ENCODE peak calls at places on chromosomes 11 and 22, in eight cellular contexts. O is cardiac fibroblast; X is posterior cingulate gyrus; I is HEK293T; A is stimulated activated CD4-positive, alpha-beta T cell treated with anti-CD3 and anti-CD28 coated beads, Interleukin-15, amount 100 ng/mL, for 1 hour; W is nephron progenitor cell; Z is fibroblast of villous mesenchyme; E is uterus. F is an unnamed sample.

GRCh38 chr11:87743002-87743401 is 432.2 kb downstream of the RAB38 start:
- DNase-seq in O (no peak), X (no peak), I (no peak), A (no peak), W (no peak), Z (no peak), E (no peak), F (no peak)

GRCh38 chr11:1778141-1778911 is 14.6 kb upstream of the CTSD start:
- DNase-seq in O (no peak), X (no peak), I (no peak), A (no peak), W (no peak), Z (no peak), E (no peak), F (no peak)

GRCh38 chr11:6541356-6541755 is 44.3 kb downstream of the DNHD1 start:
- DNase-seq in O (no peak), X (no peak), I (no peak), A (no peak), W (no peak), Z (no peak), E (no peak), F (no peak)

GRCh38 chr11:123338997-123339752 is 90.9 kb upstream of the GRAMD1B start:
- DNase-seq in O (no peak), X (no peak), I (no peak), A (no peak), W (no peak), Z (no peak), E (no peak), F (no peak)

GRCh38 chr11:1483445-1483961 is 3.1 kb downstream of the MOB2 start:
- DNase-seq in O (no peak), X (no peak), I (no peak), A (no peak), W (no peak), Z (no peak), E (peak), F (peak)

GRCh38 chr11:11265994-11266606 is 87.0 kb downstream of the CSNK2A3 start:
- DNase-seq in O (peak), X (peak), I (peak), A (peak), W (peak), Z (peak), E (peak), F (no peak)

GRCh38 chr11:1876361-1877063 is 15.2 kb downstream of the PRR33 start:
- DNase-seq in O (peak), X (no peak), I (peak), A (no peak), W (peak), Z (peak), E (peak), F (peak)

GRCh38 chr11:71138737-71139425 is 113.5 kb downstream of the SHANK2 start:
- DNase-seq in O (no peak), X (no peak), I (no peak), A (no peak), W (no peak), Z (no peak), E (no peak), F (no peak)

GRCh38 chr11:114059278-114059983 is at the start of gene ZBTB16:
- DNase-seq in O (peak), X (peak), I (peak), A (peak), W (peak), Z (peak), E (peak), F (peak)

GRCh38 chr11:61362542-61362875 is 335 bp downstream of the TMEM138 start:
- DNase-seq in O (peak), X (no peak), I (peak), A (peak), W (peak), Z (peak), E (no peak), F (no peak)

GRCh38 chr11:34044664-34045485 is 6.7 kb upstream of the CAPRIN1 start:
- DNase-seq in O (peak), X (no peak), I (peak), A (no peak), W (no peak), Z (peak), E (no peak), F (peak)

GRCh38 chr11:17352925-17353227 is 1.3 kb downstream of the NCR3LG1 start:
- DNase-seq in O (peak), X (peak), I (peak), A (no peak), W (peak), Z (peak), E (peak), F (no peak)

GRCh38 chr11:108601150-108601549 is 7.6 kb upstream of the EXPH5 start:
- DNase-seq in O (peak), X (no peak), I (no peak), A (no peak), W (no peak), Z (peak), E (no peak), F (no peak)

GRCh38 chr22:46499798-46500174 is 37.6 kb downstream of the CELSR1 start:
- DNase-seq in O (no peak), X (no peak), I (no peak), A (no peak), W (peak), Z (no peak), E (no peak), F (no peak)

GRCh38 chr11:120893431-120894206 is 130.3 kb upstream of the TBCEL start:
- DNase-seq in O (no peak), X (no peak), I (no peak), A (no peak), W (no peak), Z (no peak), E (no peak), F (no peak)

GRCh38 chr11:61297741-61298140 is 2.6 kb upstream of the VWCE start:
- DNase-seq in O (peak), X (no peak), I (no peak), A (no peak), W (no peak), Z (peak), E (peak), F (no peak)

GRCh38 chr11:34997872-34998548 is 81.6 kb downstream of the PDHX start:
- DNase-seq in O (peak), X (no peak), I (no peak), A (no peak), W (no peak), Z (peak), E (no peak), F (no peak)

GRCh38 chr11:12808519-12808918 is 134.3 kb downstream of the TEAD1 start:
- DNase-seq in O (peak), X (no peak), I (no peak), A (no peak), W (no peak), Z (peak), E (no peak), F (no peak)

GRCh38 chr11:13384837-13385417 is 78.1 kb downstream of the BTBD10 start:
- DNase-seq in O (peak), X (peak), I (peak), A (no peak), W (peak), Z (peak), E (no peak), F (no peak)

GRCh38 chr22:48960981-48961655 is 866.6 kb downstream of the BRD1 start:
- DNase-seq in O (peak), X (no peak), I (no peak), A (no peak), W (no peak), Z (no peak), E (peak), F (no peak)

GRCh38 chr11:73193251-73194033 is 24.6 kb upstream of the P2RY2 start:
- DNase-seq in O (no peak), X (no peak), I (no peak), A (no peak), W (no peak), Z (no peak), E (no peak), F (no peak)

GRCh38 chr11:88103337-88104206 is 71.7 kb downstream of the RAB38 start:
- DNase-seq in O (peak), X (no peak), I (peak), A (no peak), W (peak), Z (peak), E (no peak), F (no peak)

GRCh38 chr11:115477410-115477809 is 26.8 kb downstream of the CADM1 start:
- DNase-seq in O (no peak), X (no peak), I (no peak), A (no peak), W (no peak), Z (no peak), E (no peak), F (no peak)

F was measured in tibial artery.